ENCODE peak calls at places on chromosomes 13 and 19, in five cellular contexts. N is GM12865; V is activated naive CD8-positive, alpha-beta T cell treated with anti-CD3 and anti-CD28 coated beads, Interleukin-2, amount 50 U/mL, for 24 hours; Y is non-pigmented ciliary epithelial cell; I is mucosa of descending colon. C is an unnamed sample.

GRCh38 chr13:33671560-33671959 is 146.4 kb upstream of the RFC3 start:
- DNase-seq in N (no peak), Y (no peak), I (no peak), V (no peak), C (no peak)

GRCh38 chr19:15432629-15433518 is 14.1 kb upstream of the AKAP8L start:
- DNase-seq in I (peak), V (peak), Y (peak), N (peak), C (peak)

GRCh38 chr19:46426506-46427162 is 2.1 kb downstream of the PNMA8C start:
- DNase-seq in N (peak), Y (no peak), V (peak), I (peak), C (peak)

GRCh38 chr13:107373551-107373950 is 805.6 kb upstream of the ARGLU1 start:
- DNase-seq in Y (peak), V (no peak), I (no peak), N (no peak), C (no peak)

GRCh38 chr19:33292595-33293254 is 9.6 kb downstream of the CEBPA start:
- DNase-seq in I (peak), Y (no peak), N (no peak), V (no peak), C (no peak)

GRCh38 chr13:98141509-98141908 is 1.4 kb upstream of the FARP1 start:
- DNase-seq in N (no peak), I (no peak), Y (no peak), V (no peak), C (no peak)

GRCh38 chr19:1725100-1726064 is 27.9 kb upstream of the ONECUT3 start:
- DNase-seq in V (peak), I (peak), Y (no peak), N (no peak), C (peak)

GRCh38 chr13:31046711-31047279 is 114.3 kb downstream of the TEX26 start:
- DNase-seq in N (no peak), Y (no peak), V (no peak), I (peak), C (no peak)

GRCh38 chr13:94389544-94390351 is 89.7 kb downstream of the DCT start:
- DNase-seq in N (no peak), V (no peak), I (no peak), Y (no peak), C (no peak)

GRCh38 chr19:30719991-30720329 is 347.8 kb downstream of the ZNF536 start:
- DNase-seq in I (no peak), Y (no peak), V (no peak), N (no peak), C (no peak)

C was measured in GM20000.